ENCODE peak calls at places on chromosomes 5 and 9, in eight cellular contexts. X is iris pigment epithelial cell; H is neural crest cell; A is adrenal gland; C is caudate nucleus; V is mesenteric fat pad; N is astrocyte of the spinal cord; K is stimulated activated CD4-positive, alpha-beta T cell treated with anti-CD3 and anti-CD28 coated beads, Interleukin-4, amount 100 ng/mL, for 24 hours. Z is an unnamed sample.

GRCh38 chr5:87581661-87582060 is 168.9 kb upstream of the CCNH start:
- DNase-seq in C (no peak), N (no peak), K (no peak), A (no peak), X (no peak), H (no peak), V (no peak), Z (no peak)

GRCh38 chr9:109745335-109746283 is 34.4 kb upstream of the PALM2AKAP2 start:
- DNase-seq in X (no peak), H (no peak), V (no peak), N (peak), K (no peak), C (no peak), A (peak), Z (no peak)

GRCh38 chr9:108743901-108744371 is 111.8 kb downstream of the ACTL7B start:
- DNase-seq in H (no peak), A (no peak), N (no peak), K (no peak), X (no peak), V (no peak), C (no peak), Z (no peak)

GRCh38 chr5:136203303-136203922 is 10.5 kb upstream of the SMIM32 start:
- DNase-seq in K (no peak), X (no peak), A (peak), N (no peak), C (no peak), V (peak), H (no peak), Z (no peak)

GRCh38 chr9:112334319-112334828 is 955 bp upstream of the PTBP3 start:
- DNase-seq in N (peak), X (peak), V (no peak), A (no peak), C (no peak), H (no peak), K (peak), Z (no peak)

GRCh38 chr9:97441729-97442128 is 29.8 kb downstream of the TDRD7 start:
- DNase-seq in H (no peak), V (no peak), K (no peak), A (no peak), X (peak), N (no peak), C (no peak), Z (no peak)

GRCh38 chr9:17695482-17695881 is 116.6 kb downstream of the SH3GL2 start:
- DNase-seq in X (no peak), K (no peak), H (no peak), A (no peak), N (no peak), V (no peak), C (no peak), Z (no peak)

GRCh38 chr9:116767219-116767618 is 80.1 kb downstream of the TRIM32 start:
- DNase-seq in X (no peak), V (no peak), H (no peak), K (no peak), C (no peak), A (no peak), N (no peak), Z (no peak)

GRCh38 chr5:139657363-139658321 is 9.5 kb downstream of the CXXC5 start:
- DNase-seq in C (no peak), H (no peak), X (no peak), A (no peak), N (peak), K (no peak), V (no peak), Z (no peak)

GRCh38 chr9:84304166-84304565 is 36.4 kb downstream of the SLC28A3 start:
- DNase-seq in A (no peak), K (no peak), V (no peak), H (no peak), N (peak), C (no peak), X (peak), Z (no peak)

GRCh38 chr9:124831642-124832364 is 21.5 kb upstream of the WDR38 start:
- DNase-seq in A (peak), H (no peak), C (no peak), X (no peak), V (no peak), N (no peak), K (no peak), Z (no peak)

GRCh38 chr5:851553-851952 is 767 bp upstream of the ZDHHC11 start:
- DNase-seq in N (no peak), A (no peak), H (no peak), K (no peak), X (no peak), C (no peak), V (peak), Z (no peak)

GRCh38 chr9:35111006-35111933 is 4.4 kb downstream of the ATOSB start:
- DNase-seq in N (peak), X (peak), K (peak), V (peak), H (peak), A (peak), C (peak), Z (peak)

GRCh38 chr9:109315889-109316640 is 4.8 kb downstream of the EPB41L4B start:
- DNase-seq in H (no peak), K (no peak), X (peak), A (peak), C (peak), V (no peak), N (peak), Z (no peak)

GRCh38 chr9:131798166-131798565 is 58.3 kb upstream of the RAPGEF1 start:
- DNase-seq in V (no peak), N (no peak), H (peak), K (no peak), X (no peak), A (no peak), C (no peak), Z (no peak)

GRCh38 chr9:127025042-127025441 is 97.4 kb downstream of the ANGPTL2 start:
- DNase-seq in A (no peak), N (no peak), X (no peak), K (no peak), C (no peak), H (no peak), V (no peak), Z (no peak)

GRCh38 chr5:143401253-143401845 is 2.1 kb downstream of the NR3C1 start:
- DNase-seq in V (no peak), C (no peak), A (no peak), X (no peak), N (peak), K (no peak), H (no peak), Z (no peak)

GRCh38 chr9:19720374-19720773 is 68.5 kb downstream of the SLC24A2 start:
- DNase-seq in V (no peak), K (no peak), C (no peak), N (peak), X (peak), H (peak), A (no peak), Z (no peak)

Z was measured in memory B cell.